ENCODE peak calls at places on chromosomes 5 and 9, in nine cellular contexts. J is OCI-LY7; P is A549; B is astrocyte; A is CD8-positive, alpha-beta T cell; C is K562; Z is hepatocyte; L is IMR-90; N is adrenal gland. K is an unnamed sample.

GRCh38 chr9:96383165-96383939 is at the start of gene SLC35D2:
- DNase-seq in J (no peak), P (peak; percentile 67), B (peak; percentile 27), A (no peak), C (peak; percentile 69), Z (peak; percentile 91), L (peak; percentile 32), N (peak; percentile 54), K (no peak)

GRCh38 chr5:2757563-2758311 is 6.3 kb upstream of the IRX2 start:
- DNase-seq in J (no peak), P (no peak), B (peak; percentile 78), A (no peak), C (no peak), Z (peak; percentile 27), L (peak; percentile 22), N (no peak), K (no peak)

GRCh38 chr5:164504141-164504772 is 998.8 kb downstream of the MAT2B start:
- DNase-seq in J (peak; percentile 55), P (peak; percentile 8), B (peak; percentile 30), A (no peak), C (peak; percentile 33), Z (peak; percentile 71), L (peak; percentile 69), N (peak; percentile 41), K (no peak)

GRCh38 chr5:136192526-136193395 is at the start of gene SMIM32:
- DNase-seq in J (no peak), P (no peak), B (no peak), A (no peak), C (no peak), Z (peak; percentile 62), L (no peak), N (no peak), K (no peak)

GRCh38 chr5:167582916-167583315 is 708.5 kb upstream of the WWC1 start:
- DNase-seq in J (no peak), P (no peak), B (peak; percentile 61), A (no peak), C (no peak), Z (no peak), L (peak; percentile 26), N (no peak), K (no peak)

GRCh38 chr9:71726723-71727122 is 41.6 kb downstream of the CEMIP2 start:
- DNase-seq in J (no peak), P (no peak), B (no peak), A (no peak), C (no peak), Z (no peak), L (no peak), N (no peak), K (no peak)

GRCh38 chr9:106333487-106333886 is 529.5 kb upstream of the ZNF462 start:
- DNase-seq in J (no peak), P (no peak), B (no peak), A (no peak), C (no peak), Z (peak; percentile 27), L (no peak), N (no peak), K (no peak)

GRCh38 chr5:119327018-119327417 is 28.8 kb upstream of the TNFAIP8 start:
- DNase-seq in J (no peak), P (no peak), B (no peak), A (no peak), C (peak; percentile 53), Z (no peak), L (peak; percentile 55), N (no peak), K (no peak)

GRCh38 chr9:86287013-86287412 is 4.7 kb upstream of the ISCA1 start:
- DNase-seq in J (peak; percentile 78), P (peak; percentile 13), B (peak; percentile 47), A (no peak), C (peak; percentile 20), Z (peak; percentile 63), L (peak; percentile 70), N (peak; percentile 66), K (no peak)

GRCh38 chr9:22084336-22085035 is 75.4 kb upstream of the CDKN2B start:
- DNase-seq in J (no peak), P (no peak), B (peak; percentile 99), A (no peak), C (no peak), Z (peak; percentile 33), L (peak; percentile 97), N (peak; percentile 48), K (no peak)

GRCh38 chr5:58042933-58043606 is 416.8 kb downstream of the PLK2 start:
- DNase-seq in J (no peak), P (no peak), B (peak; percentile 44), A (no peak), C (peak; percentile 60), Z (peak; percentile 15), L (peak; percentile 16), N (no peak), K (no peak)

GRCh38 chr9:127664678-127665507 is 41.9 kb upstream of the CFAP157 start:
- DNase-seq in J (no peak), P (no peak), B (no peak), A (no peak), C (no peak), Z (peak; percentile 40), L (peak; percentile 13), N (no peak), K (no peak)

GRCh38 chr9:31153250-31153840 is 1231.1 kb upstream of the ACO1 start:
- DNase-seq in J (no peak), P (no peak), B (no peak), A (no peak), C (no peak), Z (no peak), L (no peak), N (no peak), K (no peak)

GRCh38 chr9:128943832-128944620 is 3.4 kb downstream of the DOLK start:
- DNase-seq in J (no peak), P (no peak), B (no peak), A (no peak), C (no peak), Z (no peak), L (no peak), N (no peak), K (no peak)

GRCh38 chr9:34185778-34186551 is 7.1 kb downstream of the UBAP1 start:
- DNase-seq in J (peak; percentile 14), P (peak; percentile 76), B (peak; percentile 99), A (peak; percentile 23), C (peak; percentile 28), Z (peak; percentile 38), L (peak; percentile 93), N (peak; percentile 52), K (no peak)

GRCh38 chr9:133880851-133881634 is 111.1 kb downstream of the VAV2 start:
- DNase-seq in J (no peak), P (no peak), B (peak; percentile 69), A (no peak), C (no peak), Z (peak; percentile 62), L (peak; percentile 29), N (no peak), K (no peak)

DNA sequence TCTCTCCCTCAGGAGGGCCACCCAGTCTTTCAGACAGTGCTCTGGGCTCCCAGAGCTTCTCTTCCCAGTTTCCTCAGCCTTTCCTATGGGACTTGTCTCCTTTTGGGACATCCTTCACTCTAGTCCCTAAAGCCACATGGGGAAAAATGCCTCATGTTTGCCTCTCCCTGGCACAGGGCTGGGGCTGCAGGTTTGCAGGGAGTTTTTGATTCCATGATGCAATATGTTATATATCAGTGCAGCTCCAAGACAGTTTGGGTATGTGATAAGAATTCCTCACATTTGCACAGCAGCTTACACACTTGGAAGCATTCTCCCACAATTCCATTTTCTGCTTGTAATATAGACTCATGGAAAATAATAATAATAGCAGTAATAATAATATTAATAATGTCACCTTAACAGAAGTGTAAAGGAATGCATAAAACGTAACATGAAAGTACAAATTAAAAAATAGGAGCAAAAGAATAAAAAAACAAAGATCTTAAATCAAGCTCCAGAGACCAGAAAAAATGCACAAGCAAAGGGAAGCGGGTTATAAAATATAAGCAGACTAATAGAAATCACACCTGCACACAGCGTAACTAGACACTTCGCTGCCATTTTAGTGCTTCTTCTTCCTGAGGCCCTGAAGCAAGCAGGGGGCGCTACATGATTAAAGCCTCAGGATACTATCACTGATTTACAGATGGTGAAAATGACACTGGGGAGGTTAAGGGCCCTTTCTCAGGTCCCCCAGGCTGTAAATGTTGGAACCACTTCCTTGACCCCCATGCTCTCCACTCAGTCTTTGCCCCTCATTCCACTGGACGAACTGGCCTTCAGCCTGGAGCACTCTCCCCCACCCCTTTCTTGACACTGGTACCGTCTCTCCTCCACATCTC is 70.0 kb upstream of the IL17B start:
- DNase-seq in J (peak; percentile 47), P (no peak), B (no peak), A (no peak), C (peak; percentile 72), Z (no peak), L (no peak), N (no peak), K (no peak)
- H3K4me1 ChIP-seq in J (peaks cover 8% of the 10 kb centered on the region), P (peaks cover 31% of the 10 kb centered on the region), B (peaks cover 58% of the 10 kb centered on the region), A (no peaks in the 10 kb centered on the region), C (peaks cover 48% of the 10 kb centered on the region), Z (peaks cover 36% of the 10 kb centered on the region), L (peaks cover 41% of the 10 kb centered on the region), N (peaks cover 50% of the 10 kb centered on the region), K (peaks cover 48% of the 10 kb centered on the region)

GRCh38 chr5:78542321-78542840 is 106.2 kb downstream of the LHFPL2 start:
- DNase-seq in J (no peak), P (no peak), B (no peak), A (no peak), C (no peak), Z (no peak), L (no peak), N (no peak), K (no peak)
- TF ChIP-seq CTCF in J (no peak), P (no peak), B (no peak), A (no peak), C (no peak), Z (no peak), L (no peak), N (no peak), K (no peak)

GRCh38 chr5:6311568-6312501 is 66.5 kb downstream of the MED10 start:
- DNase-seq in J (no peak), P (no peak), B (no peak), A (no peak), C (no peak), Z (no peak), L (no peak), N (no peak), K (no peak)

GRCh38 chr5:6317133-6317532 is 61.2 kb downstream of the MED10 start:
- DNase-seq in J (no peak), P (no peak), B (no peak), A (no peak), C (no peak), Z (no peak), L (no peak), N (no peak), K (no peak)

GRCh38 chr5:6319116-6319515 is 59.2 kb downstream of the MED10 start:
- DNase-seq in J (no peak), P (no peak), B (no peak), A (no peak), C (no peak), Z (no peak), L (no peak), N (no peak), K (no peak)

GRCh38 chr5:6321078-6321477 is 57.3 kb downstream of the MED10 start:
- DNase-seq in J (no peak), P (no peak), B (no peak), A (no peak), C (peak; percentile 72), Z (no peak), L (no peak), N (no peak), K (no peak)

GRCh38 chr5:6315580-6315979 is 62.8 kb downstream of the MED10 start:
- DNase-seq in J (no peak), P (no peak), B (no peak), A (no peak), C (no peak), Z (no peak), L (no peak), N (no peak), K (no peak)
- H3K27ac ChIP-seq in J (no peak overlapping the region), P (no peak overlapping the region), B (no peak overlapping the region), A (no peak overlapping the region), C (no peak overlapping the region), Z (no peak overlapping the region), L (no peak overlapping the region), N (no peak overlapping the region), K (no peak overlapping the region)

GRCh38 chr5:83322273-83322924 is 149.1 kb upstream of the VCAN start:
- DNase-seq in J (no peak), P (no peak), B (no peak), A (no peak), C (no peak), Z (no peak), L (no peak), N (no peak), K (no peak)
- H3K4me1 ChIP-seq in J (no peaks in the 10 kb centered on the region), P (no peaks in the 10 kb centered on the region), B (no peaks in the 10 kb centered on the region), A (no peaks in the 10 kb centered on the region), C (no peaks in the 10 kb centered on the region), Z (no peaks in the 10 kb centered on the region), L (no peaks in the 10 kb centered on the region), N (no peaks in the 10 kb centered on the region), K (peaks cover 9% of the 10 kb centered on the region)

K was measured in thoracic aorta.